ENCODE peak calls at places on chromosomes 2 and 18, in six cellular contexts. One of them, this sample, is unnamed.

GRCh38 chr2:239816571-239816970 is 208.6 kb downstream of the NDUFA10 start:
- DNase-seq in sigmoid colon: no peak
- DNase-seq in GM23338: no peak
- DNase-seq in transverse colon: no peak
- DNase-seq in stomach: no peak
- DNase-seq in endothelial cell of umbilical vein: no peak
- DNase-seq in this sample: no peak

GRCh38 chr18:45106331-45106774 is 425.7 kb downstream of the SETBP1 start:
- DNase-seq in endothelial cell of umbilical vein: no peak
- DNase-seq in sigmoid colon: no peak
- DNase-seq in GM23338: no peak
- DNase-seq in stomach: no peak
- DNase-seq in transverse colon: peak
- DNase-seq in this sample: no peak

GRCh38 chr18:73283788-73284187 is 416.0 kb upstream of the NETO1 start:
- DNase-seq in sigmoid colon: no peak
- DNase-seq in transverse colon: no peak
- DNase-seq in GM23338: no peak
- DNase-seq in endothelial cell of umbilical vein: no peak
- DNase-seq in stomach: no peak
- DNase-seq in this sample: no peak

GRCh38 chr2:159228006-159228655 is 58.4 kb downstream of the WDSUB1 start:
- DNase-seq in stomach: no peak
- DNase-seq in endothelial cell of umbilical vein: no peak
- DNase-seq in GM23338: no peak
- DNase-seq in sigmoid colon: no peak
- DNase-seq in transverse colon: no peak
- DNase-seq in this sample: no peak

GRCh38 chr2:190458352-190459107 is 50.4 kb downstream of the MFSD6 start:
- DNase-seq in sigmoid colon: no peak
- DNase-seq in stomach: no peak
- DNase-seq in endothelial cell of umbilical vein: no peak
- DNase-seq in transverse colon: no peak
- DNase-seq in GM23338: no peak
- DNase-seq in this sample: no peak

GRCh38 chr2:102154364-102154763 is 11.8 kb downstream of the IL1R1 start:
- DNase-seq in sigmoid colon: no peak
- DNase-seq in endothelial cell of umbilical vein: no peak
- DNase-seq in transverse colon: no peak
- DNase-seq in stomach: no peak
- DNase-seq in GM23338: no peak
- DNase-seq in this sample: no peak

GRCh38 chr18:79490593-79491551 is 95.1 kb downstream of the NFATC1 start:
- DNase-seq in sigmoid colon: peak
- DNase-seq in GM23338: no peak
- DNase-seq in endothelial cell of umbilical vein: no peak
- DNase-seq in stomach: no peak
- DNase-seq in transverse colon: no peak
- DNase-seq in this sample: no peak

GRCh38 chr2:193199322-193199721 is 1004.6 kb upstream of the TMEFF2 start:
- DNase-seq in endothelial cell of umbilical vein: no peak
- DNase-seq in stomach: no peak
- DNase-seq in sigmoid colon: no peak
- DNase-seq in GM23338: no peak
- DNase-seq in transverse colon: no peak
- DNase-seq in this sample: no peak

GRCh38 chr2:201806442-201806841 is at the start of gene CDK15:
- DNase-seq in transverse colon: no peak
- DNase-seq in GM23338: no peak
- DNase-seq in stomach: no peak
- DNase-seq in endothelial cell of umbilical vein: no peak
- DNase-seq in sigmoid colon: peak
- DNase-seq in this sample: no peak

GRCh38 chr2:217489145-217489960 is 513.4 kb downstream of the TNS1 start:
- DNase-seq in transverse colon: no peak
- DNase-seq in GM23338: peak
- DNase-seq in stomach: no peak
- DNase-seq in sigmoid colon: no peak
- DNase-seq in endothelial cell of umbilical vein: no peak
- DNase-seq in this sample: no peak

GRCh38 chr2:158325031-158325781 is 131.3 kb downstream of the CCDC148 start:
- DNase-seq in transverse colon: no peak
- DNase-seq in GM23338: no peak
- DNase-seq in endothelial cell of umbilical vein: no peak
- DNase-seq in stomach: no peak
- DNase-seq in sigmoid colon: no peak
- DNase-seq in this sample: no peak

GRCh38 chr2:230824406-230824978 is 40.2 kb upstream of the ITM2C start:
- DNase-seq in GM23338: peak
- DNase-seq in transverse colon: peak
- DNase-seq in stomach: peak
- DNase-seq in endothelial cell of umbilical vein: peak
- DNase-seq in sigmoid colon: no peak
- DNase-seq in this sample: peak

GRCh38 chr2:95700554-95700953 is 108.8 kb downstream of the TRIM43 start:
- DNase-seq in endothelial cell of umbilical vein: no peak
- DNase-seq in GM23338: no peak
- DNase-seq in transverse colon: no peak
- DNase-seq in sigmoid colon: no peak
- DNase-seq in stomach: no peak
- DNase-seq in this sample: no peak

GRCh38 chr2:95699201-95699600 is 107.4 kb downstream of the TRIM43 start:
- DNase-seq in endothelial cell of umbilical vein: no peak
- DNase-seq in sigmoid colon: no peak
- DNase-seq in transverse colon: no peak
- DNase-seq in GM23338: no peak
- DNase-seq in stomach: no peak
- DNase-seq in this sample: no peak

GRCh38 chr2:95698166-95698565 is 106.4 kb downstream of the TRIM43 start:
- DNase-seq in transverse colon: no peak
- DNase-seq in stomach: no peak
- DNase-seq in sigmoid colon: no peak
- DNase-seq in GM23338: no peak
- DNase-seq in endothelial cell of umbilical vein: no peak
- DNase-seq in this sample: no peak

DNA sequence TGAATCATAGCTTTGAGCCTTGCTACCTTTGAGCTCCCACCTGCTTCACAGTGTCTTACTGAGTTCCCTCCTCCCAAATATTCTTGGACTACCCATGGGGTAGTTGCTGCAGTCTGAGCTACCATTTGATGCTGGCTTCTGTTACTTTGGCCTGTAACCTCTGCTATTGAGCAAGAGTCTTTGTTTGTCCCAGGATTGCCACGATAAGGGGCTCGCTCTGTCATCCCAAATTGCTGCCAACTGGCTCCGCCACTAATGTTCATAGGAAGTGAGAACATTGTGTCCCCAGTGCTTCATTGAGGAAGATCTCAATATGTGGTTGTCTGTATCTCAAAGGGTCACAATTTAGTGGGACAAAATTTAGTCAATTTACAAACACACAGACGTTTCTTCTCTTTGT is 103.8 kb downstream of the TRIM43 start:
- DNase-seq in GM23338: no peak
- DNase-seq in sigmoid colon: peak
- DNase-seq in transverse colon: no peak
- DNase-seq in stomach: no peak
- DNase-seq in endothelial cell of umbilical vein: no peak
- DNase-seq in this sample: no peak
- TF ChIP-seq POLR2AphosphoS5 in GM23338: no peak
- TF ChIP-seq POLR2AphosphoS5 in sigmoid colon: no peak
- TF ChIP-seq POLR2AphosphoS5 in transverse colon: no peak
- TF ChIP-seq POLR2AphosphoS5 in stomach: no peak
- TF ChIP-seq POLR2AphosphoS5 in endothelial cell of umbilical vein: no peak
- TF ChIP-seq POLR2AphosphoS5 in this sample: no peak

GRCh38 chr2:133523406-133523805 is 44.9 kb downstream of the NCKAP5 start:
- DNase-seq in endothelial cell of umbilical vein: no peak
- DNase-seq in transverse colon: no peak
- DNase-seq in sigmoid colon: no peak
- DNase-seq in GM23338: peak
- DNase-seq in stomach: no peak
- DNase-seq in this sample: no peak

GRCh38 chr2:133525751-133526467 is 42.4 kb downstream of the NCKAP5 start:
- DNase-seq in GM23338: no peak
- DNase-seq in endothelial cell of umbilical vein: no peak
- DNase-seq in transverse colon: no peak
- DNase-seq in stomach: no peak
- DNase-seq in sigmoid colon: no peak
- DNase-seq in this sample: no peak

GRCh38 chr2:133525090-133525489 is 43.2 kb downstream of the NCKAP5 start:
- DNase-seq in sigmoid colon: no peak
- DNase-seq in transverse colon: no peak
- DNase-seq in GM23338: no peak
- DNase-seq in endothelial cell of umbilical vein: no peak
- DNase-seq in stomach: no peak
- DNase-seq in this sample: no peak

GRCh38 chr2:133522204-133522603 is 46.1 kb downstream of the NCKAP5 start:
- DNase-seq in transverse colon: no peak
- DNase-seq in endothelial cell of umbilical vein: no peak
- DNase-seq in stomach: no peak
- DNase-seq in GM23338: no peak
- DNase-seq in sigmoid colon: no peak
- DNase-seq in this sample: no peak

DNA sequence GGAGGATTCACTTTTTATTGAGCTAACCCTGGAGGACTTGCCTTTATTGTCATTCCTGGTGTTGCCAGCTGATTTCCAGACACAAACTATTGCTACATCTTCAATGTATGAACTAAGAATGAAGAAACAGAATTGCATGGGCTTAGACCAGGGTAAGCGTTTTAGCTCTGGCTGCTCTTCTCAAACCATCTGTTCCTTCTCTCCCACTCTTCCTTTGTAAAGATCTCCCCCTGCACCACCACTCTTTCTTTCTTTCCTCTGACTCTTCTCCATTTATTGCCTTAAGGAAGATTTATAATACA is 41.8 kb downstream of the NCKAP5 start:
- DNase-seq in transverse colon: no peak
- DNase-seq in stomach: no peak
- DNase-seq in GM23338: no peak
- DNase-seq in endothelial cell of umbilical vein: no peak
- DNase-seq in sigmoid colon: no peak
- DNase-seq in this sample: no peak
- H3K27ac ChIP-seq in transverse colon: no peak
- H3K27ac ChIP-seq in stomach: no peak
- H3K27ac ChIP-seq in GM23338: no peak
- H3K27ac ChIP-seq in endothelial cell of umbilical vein: no peak
- H3K27ac ChIP-seq in sigmoid colon: no peak
- H3K27ac ChIP-seq in this sample: no peak

GRCh38 chr2:168085801-168086361 is 161.5 kb downstream of the STK39 start:
- DNase-seq in GM23338: no peak
- DNase-seq in transverse colon: no peak
- DNase-seq in endothelial cell of umbilical vein: no peak
- DNase-seq in sigmoid colon: no peak
- DNase-seq in stomach: no peak
- DNase-seq in this sample: no peak

GRCh38 chr2:168089200-168089599 is 158.2 kb downstream of the STK39 start:
- DNase-seq in transverse colon: no peak
- DNase-seq in sigmoid colon: no peak
- DNase-seq in GM23338: no peak
- DNase-seq in endothelial cell of umbilical vein: no peak
- DNase-seq in stomach: no peak
- DNase-seq in this sample: no peak

GRCh38 chr2:168086805-168087204 is 160.6 kb downstream of the STK39 start:
- DNase-seq in GM23338: no peak
- DNase-seq in stomach: no peak
- DNase-seq in endothelial cell of umbilical vein: no peak
- DNase-seq in sigmoid colon: no peak
- DNase-seq in transverse colon: no peak
- DNase-seq in this sample: no peak

GRCh38 chr2:168087406-168087805 is 160.0 kb downstream of the STK39 start:
- DNase-seq in stomach: no peak
- DNase-seq in sigmoid colon: no peak
- DNase-seq in GM23338: no peak
- DNase-seq in transverse colon: no peak
- DNase-seq in endothelial cell of umbilical vein: no peak
- DNase-seq in this sample: no peak

DNA sequence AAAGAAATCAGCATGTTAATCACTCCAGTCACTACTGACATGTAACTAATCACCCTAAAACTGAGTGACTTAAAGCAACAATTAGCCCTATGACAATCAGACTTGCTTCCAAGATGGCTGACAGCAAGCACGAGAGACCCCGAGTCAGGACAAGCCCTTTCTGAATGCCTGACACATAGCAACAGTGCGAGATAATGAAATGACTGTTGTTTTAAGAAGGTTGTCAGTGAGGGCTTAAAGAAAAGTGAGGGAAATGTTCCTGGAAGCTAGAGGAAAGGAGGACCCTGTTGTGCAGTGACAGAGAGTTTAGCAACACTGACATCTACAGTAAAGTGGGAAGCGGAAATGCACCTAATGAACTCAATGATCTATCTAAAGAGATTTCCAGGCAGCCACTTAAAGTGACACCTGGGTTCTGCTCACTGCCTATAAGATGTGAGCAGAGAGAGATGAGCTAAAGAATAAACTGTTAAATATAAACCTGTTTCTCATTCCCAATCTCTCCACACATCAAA is 163.1 kb downstream of the STK39 start:
- DNase-seq in stomach: no peak
- DNase-seq in sigmoid colon: no peak
- DNase-seq in endothelial cell of umbilical vein: no peak
- DNase-seq in GM23338: peak
- DNase-seq in transverse colon: no peak
- DNase-seq in this sample: no peak
- TF ChIP-seq POLR2AphosphoS5 in stomach: no peak
- TF ChIP-seq POLR2AphosphoS5 in sigmoid colon: no peak
- TF ChIP-seq POLR2AphosphoS5 in endothelial cell of umbilical vein: no peak
- TF ChIP-seq POLR2AphosphoS5 in GM23338: no peak
- TF ChIP-seq POLR2AphosphoS5 in transverse colon: no peak
- TF ChIP-seq POLR2AphosphoS5 in this sample: no peak

GRCh38 chr2:199848323-199848722 is 2.7 kb downstream of the FTCDNL1 start:
- DNase-seq in endothelial cell of umbilical vein: no peak
- DNase-seq in stomach: no peak
- DNase-seq in transverse colon: no peak
- DNase-seq in GM23338: no peak
- DNase-seq in sigmoid colon: no peak
- DNase-seq in this sample: no peak

GRCh38 chr2:199850718-199851498 is at the start of gene FTCDNL1:
- DNase-seq in sigmoid colon: peak
- DNase-seq in stomach: peak
- DNase-seq in endothelial cell of umbilical vein: peak
- DNase-seq in GM23338: peak
- DNase-seq in transverse colon: peak
- DNase-seq in this sample: peak

GRCh38 chr2:199851886-199852285 is 894 bp upstream of the FTCDNL1 start:
- DNase-seq in transverse colon: no peak
- DNase-seq in GM23338: no peak
- DNase-seq in endothelial cell of umbilical vein: no peak
- DNase-seq in stomach: no peak
- DNase-seq in sigmoid colon: no peak
- DNase-seq in this sample: no peak

GRCh38 chr2:199850250-199850717 is 708 bp downstream of the FTCDNL1 start:
- DNase-seq in endothelial cell of umbilical vein: no peak
- DNase-seq in transverse colon: no peak
- DNase-seq in GM23338: no peak
- DNase-seq in sigmoid colon: no peak
- DNase-seq in stomach: no peak
- DNase-seq in this sample: no peak

DNA sequence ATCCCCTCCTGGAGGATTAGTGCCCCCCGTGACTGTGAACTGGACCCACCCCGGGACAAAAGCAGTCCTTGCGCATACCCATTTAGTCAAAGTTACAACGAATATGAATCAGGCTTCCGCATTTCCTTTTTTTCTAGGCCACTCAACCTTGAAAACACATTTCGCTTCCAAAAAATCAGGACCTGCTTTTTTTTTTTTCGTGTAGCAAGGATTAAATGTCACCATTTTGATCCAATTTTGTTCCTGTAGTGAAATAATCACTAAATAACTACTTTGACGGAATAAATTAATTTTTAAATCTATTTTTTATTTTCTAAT is 466 bp upstream of the FTCDNL1 start:
- DNase-seq in GM23338: no peak
- DNase-seq in sigmoid colon: no peak
- DNase-seq in endothelial cell of umbilical vein: no peak
- DNase-seq in transverse colon: no peak
- DNase-seq in stomach: no peak
- DNase-seq in this sample: no peak
- H3K27ac ChIP-seq in GM23338: no peak
- H3K27ac ChIP-seq in sigmoid colon: peak
- H3K27ac ChIP-seq in endothelial cell of umbilical vein: no peak
- H3K27ac ChIP-seq in transverse colon: peak
- H3K27ac ChIP-seq in stomach: peak
- H3K27ac ChIP-seq in this sample: peak